ENCODE peak calls at places on chromosome 20, in six cellular contexts. Z is right cardiac atrium, I is small intestine, X is K562, R is IMR-90, B is neural progenitor cell. O is an unnamed sample.

GRCh38 chr20:7137395-7138151 is 370.1 kb downstream of the BMP2 start:
- DNase-seq in R (no peak), X (no peak), I (no peak), Z (no peak), B (no peak), O (no peak)

GRCh38 chr20:64265201-64265600 is 9.7 kb downstream of the PCMTD2 start:
- DNase-seq in Z (no peak), X (no peak), R (no peak), I (no peak), B (no peak), O (no peak)

GRCh38 chr20:61331542-61331941 is 79.5 kb downstream of the CDH4 start:
- DNase-seq in B (peak; percentile 53), Z (no peak), I (no peak), X (no peak), R (no peak), O (peak; percentile 25)

GRCh38 chr20:3092611-3093379 is 8.3 kb upstream of the AVP start:
- DNase-seq in I (no peak), X (no peak), B (peak; percentile 45), Z (no peak), R (no peak), O (no peak)

GRCh38 chr20:37349517-37350491 is 3.9 kb downstream of the SRC start:
- DNase-seq in X (no peak), R (peak; percentile 17), I (peak; percentile 49), B (no peak), Z (peak; percentile 44), O (no peak)

GRCh38 chr20:60006261-60006660 is 48.0 kb downstream of the CDH26 start:
- DNase-seq in I (no peak), R (no peak), X (no peak), B (no peak), Z (no peak), O (no peak)

GRCh38 chr20:32906200-32906599 is 47.5 kb downstream of the EFCAB8 start:
- DNase-seq in B (peak; percentile 35), I (no peak), R (no peak), Z (no peak), X (no peak), O (no peak)

GRCh38 chr20:62162765-62163484 is 19.4 kb downstream of the SS18L1 start:
- DNase-seq in I (no peak), B (no peak), Z (no peak), R (no peak), X (no peak), O (no peak)

GRCh38 chr20:63323298-63323820 is 30.4 kb downstream of the COL20A1 start:
- DNase-seq in Z (no peak), B (no peak), I (no peak), X (no peak), R (no peak), O (no peak)

GRCh38 chr20:33636776-33637175 is 25.4 kb upstream of the C20orf144 start:
- DNase-seq in Z (no peak), B (no peak), R (no peak), I (no peak), X (no peak), O (no peak)

GRCh38 chr20:32249030-32249738 is 28.3 kb upstream of the KIF3B start:
- DNase-seq in R (no peak), I (no peak), X (no peak), Z (no peak), B (no peak), O (no peak)

GRCh38 chr20:44580581-44581268 is 1.7 kb upstream of the PKIG start:
- DNase-seq in I (no peak), Z (no peak), R (no peak), B (no peak), X (no peak), O (no peak)
- H3K27ac ChIP-seq in I (no peak overlapping the region), Z (peak overlapping the region; percentile 73), R (no peak overlapping the region), B (peak overlapping the region; percentile 38), X (no peak overlapping the region), O (no peak overlapping the region)

DNA sequence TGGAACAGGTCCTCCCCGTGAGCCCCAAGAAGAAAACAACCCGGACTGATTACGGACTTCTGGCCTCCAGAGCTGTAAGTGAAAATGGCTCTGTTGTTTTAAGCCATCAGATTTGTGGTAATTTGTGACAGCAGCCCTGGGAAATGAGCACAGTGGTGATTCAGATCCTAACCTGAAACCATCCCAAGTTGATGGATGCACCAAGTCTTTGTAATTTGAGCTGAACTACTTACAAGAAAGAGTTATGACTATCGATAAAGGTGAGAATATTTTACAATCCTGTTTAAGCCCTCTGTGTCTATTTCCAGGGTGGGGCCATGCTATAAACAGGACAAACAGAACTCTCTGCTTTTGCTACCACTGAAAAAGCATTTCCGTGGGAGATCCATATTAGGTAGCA is 19.1 kb upstream of the RIN2 start:
- DNase-seq in X (no peak), I (no peak), B (no peak), Z (no peak), R (no peak), O (no peak)
- H3K27ac ChIP-seq in X (no peak overlapping the region), I (no peak overlapping the region), B (no peak overlapping the region), Z (no peak overlapping the region), R (no peak overlapping the region), O (no peak overlapping the region)

GRCh38 chr20:48898896-48899513 is 22.5 kb upstream of the ARFGEF2 start:
- DNase-seq in I (no peak), Z (no peak), R (no peak), X (no peak), B (no peak), O (no peak)

GRCh38 chr20:48899881-48900280 is 21.6 kb upstream of the ARFGEF2 start:
- DNase-seq in Z (no peak), I (no peak), R (no peak), B (no peak), X (no peak), O (no peak)

GRCh38 chr20:48903705-48904104 is 17.8 kb upstream of the ARFGEF2 start:
- DNase-seq in I (no peak), R (no peak), X (no peak), B (no peak), Z (no peak), O (no peak)

GRCh38 chr20:48898210-48898609 is 23.3 kb upstream of the ARFGEF2 start:
- DNase-seq in I (no peak), R (peak; percentile 67), X (no peak), B (no peak), Z (no peak), O (no peak)

DNA sequence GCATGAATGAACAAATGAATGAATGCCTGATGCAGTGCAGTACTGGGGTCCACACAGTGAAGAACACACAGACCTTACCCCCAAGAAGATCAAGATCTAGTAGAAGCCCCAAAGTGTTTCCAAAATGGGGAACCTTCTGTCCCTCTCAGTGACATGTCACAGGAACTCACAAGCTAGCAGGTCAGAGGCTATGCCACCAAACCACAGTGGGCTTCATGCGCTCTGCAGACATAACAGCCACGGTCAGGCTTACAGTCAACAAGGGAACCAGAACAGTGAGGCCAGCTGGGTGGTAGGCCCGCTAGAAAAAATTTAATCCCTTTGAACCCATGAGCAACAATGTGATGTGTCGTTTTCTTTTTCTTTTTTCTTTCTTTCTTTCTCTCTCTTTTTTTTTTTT is 20.2 kb upstream of the ARFGEF2 start:
- DNase-seq in B (no peak), I (no peak), Z (no peak), R (no peak), X (no peak), O (no peak)
- H3K27ac ChIP-seq in B (no peak overlapping the region), I (no peak overlapping the region), Z (no peak overlapping the region), R (no peak overlapping the region), X (no peak overlapping the region), O (no peak overlapping the region)

DNA sequence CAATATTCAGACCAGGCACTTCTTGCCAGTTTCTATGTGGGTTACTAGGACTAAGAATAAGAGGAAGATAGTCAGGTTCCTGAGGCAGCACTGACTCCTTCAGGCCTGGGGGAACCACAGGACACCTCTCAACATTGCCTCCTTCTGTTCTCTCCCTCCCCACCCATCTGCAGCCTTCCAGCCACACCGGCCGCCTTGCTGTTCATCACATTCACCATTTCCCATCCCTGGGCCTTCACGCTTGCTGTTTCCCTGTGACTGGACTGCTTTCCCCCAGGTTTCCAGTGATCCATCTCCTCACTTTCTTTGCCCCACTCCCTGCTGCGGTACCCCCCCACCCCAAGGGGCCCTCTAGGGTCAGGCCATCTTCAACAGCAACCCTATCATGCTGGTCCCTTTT is 69.2 kb upstream of the SIRPA start:
- DNase-seq in B (no peak), I (no peak), Z (no peak), R (no peak), X (no peak), O (no peak)
- H3K27ac ChIP-seq in B (no peak overlapping the region), I (no peak overlapping the region), Z (no peak overlapping the region), R (peak overlapping the region; percentile 84), X (no peak overlapping the region), O (no peak overlapping the region)

GRCh38 chr20:1830240-1830639 is 65.0 kb upstream of the SIRPA start:
- DNase-seq in R (peak; percentile 99), I (no peak), X (no peak), B (no peak), Z (peak; percentile 89), O (no peak)

GRCh38 chr20:1827510-1827973 is 67.7 kb upstream of the SIRPA start:
- DNase-seq in R (no peak), Z (no peak), I (no peak), X (no peak), B (no peak), O (no peak)

GRCh38 chr20:1828786-1829131 is 66.4 kb upstream of the SIRPA start:
- DNase-seq in R (no peak), X (no peak), Z (no peak), I (no peak), B (no peak), O (no peak)

GRCh38 chr20:1827974-1828785 is 67.0 kb upstream of the SIRPA start:
- DNase-seq in B (peak; percentile 57), X (no peak), Z (peak; percentile 87), R (no peak), I (peak; percentile 68), O (peak; percentile 94)

GRCh38 chr20:1829531-1829930 is 65.7 kb upstream of the SIRPA start:
- DNase-seq in Z (no peak), I (no peak), B (no peak), X (no peak), R (no peak), O (no peak)
- H3K27ac ChIP-seq in Z (no peak overlapping the region), I (no peak overlapping the region), B (no peak overlapping the region), X (no peak overlapping the region), R (peak overlapping the region; percentile 61), O (peak overlapping the region; percentile 85)